ENCODE peak calls at places on chromosomes 2 and 18, in five cellular contexts. L is body of pancreas, A is ovary, D is right atrium auricular region, Z is ascending aorta. Y is an unnamed sample.

GRCh38 chr2:18243831-18244230 is 316.6 kb downstream of the RDH14 start:
- DNase-seq in D (no peak), L (no peak), A (no peak), Z (no peak), Y (no peak)

GRCh38 chr2:226124548-226125011 is 675.0 kb downstream of the IRS1 start:
- DNase-seq in Z (no peak), D (no peak), A (no peak), L (no peak), Y (no peak)

GRCh38 chr18:46916551-46917107 is 678 bp downstream of the PIAS2 start:
- DNase-seq in Z (no peak), L (peak), A (no peak), D (no peak), Y (no peak)

GRCh38 chr18:32769242-32770180 is 3.3 kb downstream of the KLHL14 start:
- DNase-seq in Z (no peak), D (no peak), L (no peak), A (no peak), Y (peak)

GRCh38 chr2:127649684-127650040 is 3.7 kb downstream of the GPR17 start:
- DNase-seq in A (peak), Z (no peak), D (peak), L (peak), Y (peak)

GRCh38 chr18:79664525-79665125 is 15.0 kb upstream of the CTDP1 start:
- DNase-seq in D (no peak), L (no peak), A (no peak), Z (no peak), Y (no peak)

GRCh38 chr2:190979906-190980629 is 33.9 kb downstream of the STAT1 start:
- DNase-seq in A (peak), Z (no peak), D (peak), L (peak), Y (no peak)

GRCh38 chr2:67631474-67631873 is 234.3 kb downstream of the ETAA1 start:
- DNase-seq in A (no peak), L (no peak), Z (no peak), D (no peak), Y (no peak)

GRCh38 chr18:69874058-69874457 is 73.6 kb downstream of the CD226 start:
- DNase-seq in A (no peak), L (no peak), Z (no peak), D (no peak), Y (no peak)

GRCh38 chr2:227939271-227940027 is 68.0 kb downstream of the DAW1 start:
- DNase-seq in Z (no peak), A (no peak), L (peak), D (no peak), Y (peak)

GRCh38 chr2:979286-979928 is 28.8 kb downstream of the SNTG2 start:
- DNase-seq in A (no peak), Z (no peak), D (no peak), L (no peak), Y (no peak)

GRCh38 chr18:68233043-68233442 is 481.9 kb downstream of the TMX3 start:
- DNase-seq in Z (no peak), A (no peak), D (no peak), L (no peak), Y (peak)

GRCh38 chr2:10169581-10169980 is 47.0 kb downstream of the RRM2 start:
- DNase-seq in L (no peak), D (no peak), A (no peak), Z (no peak), Y (no peak)

GRCh38 chr2:204715332-204715731 is 170.1 kb downstream of the PARD3B start:
- DNase-seq in D (no peak), A (no peak), L (no peak), Z (no peak), Y (no peak)

GRCh38 chr2:111667542-111668273 is 216.3 kb downstream of the ANAPC1 start:
- DNase-seq in L (peak), Z (no peak), D (peak), A (no peak), Y (no peak)

GRCh38 chr2:33458248-33458819 is 18.1 kb upstream of the RASGRP3 start:
- DNase-seq in D (no peak), Z (no peak), L (no peak), A (no peak), Y (no peak)
- H3K4me3 ChIP-seq in D (peak), Z (no peak), L (no peak), A (no peak), Y (no peak)

GRCh38 chr2:178418426-178418825 is 32.5 kb downstream of the PRKRA start:
- DNase-seq in L (no peak), A (no peak), Z (no peak), D (no peak), Y (no peak)

GRCh38 chr2:178420463-178420990 is 30.4 kb downstream of the PRKRA start:
- DNase-seq in Z (no peak), A (no peak), L (no peak), D (no peak), Y (no peak)

GRCh38 chr2:178417916-178418315 is 33.1 kb downstream of the PRKRA start:
- DNase-seq in L (no peak), Z (no peak), D (no peak), A (no peak), Y (no peak)

GRCh38 chr2:178422097-178422496 is 28.9 kb downstream of the PRKRA start:
- DNase-seq in D (no peak), Z (no peak), L (no peak), A (no peak), Y (no peak)

DNA sequence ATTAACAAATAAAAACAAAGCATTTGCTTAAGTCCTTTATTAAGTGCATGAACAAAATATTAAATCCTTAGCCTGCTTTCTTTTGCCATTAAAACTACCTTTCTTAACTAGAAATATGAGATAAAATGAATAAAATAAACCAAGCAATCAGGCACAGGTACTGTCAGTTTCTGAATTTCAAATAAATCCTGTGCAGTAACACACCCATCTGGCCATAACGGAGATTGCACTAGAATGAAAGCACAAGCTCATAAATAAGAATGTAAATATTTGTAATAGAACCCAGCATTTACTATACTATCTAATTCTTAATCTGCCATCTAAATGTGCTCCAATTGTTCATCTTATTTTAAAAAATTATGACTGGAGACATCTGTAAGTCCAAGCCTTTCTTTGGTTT is 31.9 kb downstream of the PRKRA start:
- DNase-seq in A (no peak), Z (no peak), D (no peak), L (no peak), Y (no peak)
- TF ChIP-seq CTCF in A (no peak), Z (no peak), D (peak), L (no peak), Y (peak)

DNA sequence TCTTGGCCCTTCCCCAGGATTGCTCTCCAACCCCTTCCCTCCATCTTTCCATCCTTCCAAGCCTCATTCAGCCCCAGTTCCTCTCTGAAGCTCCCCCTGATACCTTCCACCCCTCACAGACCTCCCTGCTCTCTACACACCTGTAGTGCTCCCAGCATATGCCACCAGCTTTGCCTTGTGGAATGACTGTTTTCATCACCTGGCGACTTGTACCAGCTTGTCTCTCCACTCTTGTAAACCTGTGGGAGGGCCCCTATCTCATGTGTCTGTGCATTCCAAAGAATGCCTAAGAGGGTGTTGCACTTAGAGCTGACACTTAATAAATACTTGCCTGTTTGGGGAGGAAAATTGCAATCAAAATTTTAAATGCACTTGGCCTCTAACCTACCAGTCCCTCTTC is 198.7 kb downstream of the BCL11A start:
- DNase-seq in Z (no peak), A (no peak), D (no peak), L (no peak), Y (no peak)
- H3K4me3 ChIP-seq in Z (no peak), A (no peak), D (no peak), L (no peak), Y (no peak)

DNA sequence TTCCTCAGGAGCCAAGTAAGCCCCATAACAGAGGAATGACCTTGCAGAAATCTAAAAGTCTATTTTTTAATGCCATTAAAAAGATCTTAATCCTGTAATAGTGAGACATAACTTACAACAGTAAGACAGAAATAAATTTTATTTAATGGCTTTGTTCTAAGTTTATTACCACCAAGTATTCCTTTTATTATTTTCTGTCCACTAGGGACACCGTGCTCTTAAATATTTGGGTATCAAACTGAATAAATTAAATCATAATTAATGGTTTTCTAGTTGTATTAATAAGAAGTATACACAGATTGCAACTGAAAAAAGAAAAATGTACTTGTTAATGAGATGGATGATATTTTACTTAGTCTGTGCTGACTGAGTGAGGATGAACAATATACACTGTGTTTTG is 3.1 kb upstream of the B4GALT6 start:
- DNase-seq in D (no peak), Z (no peak), L (no peak), A (no peak), Y (no peak)
- TF ChIP-seq CTCF in D (no peak), Z (no peak), L (no peak), A (no peak), Y (no peak)

GRCh38 chr2:38959464-38959863 is 69.8 kb downstream of the ARHGEF33 start:
- DNase-seq in Z (no peak), L (no peak), D (no peak), A (peak), Y (no peak)
- H3K4me3 ChIP-seq in Z (peak), L (no peak), D (peak), A (peak), Y (no peak)

GRCh38 chr18:54946149-54946581 is 13.1 kb downstream of the CCDC68 start:
- DNase-seq in D (peak), L (peak), A (no peak), Z (no peak), Y (no peak)

GRCh38 chr18:54949588-54949987 is 9.7 kb downstream of the CCDC68 start:
- DNase-seq in A (no peak), D (no peak), Z (no peak), L (no peak), Y (no peak)

GRCh38 chr18:54948350-54948837 is 10.9 kb downstream of the CCDC68 start:
- DNase-seq in L (no peak), Z (no peak), D (no peak), A (no peak), Y (no peak)

GRCh38 chr18:54947115-54947514 is 12.1 kb downstream of the CCDC68 start:
- DNase-seq in D (no peak), A (peak), Z (no peak), L (no peak), Y (no peak)

DNA sequence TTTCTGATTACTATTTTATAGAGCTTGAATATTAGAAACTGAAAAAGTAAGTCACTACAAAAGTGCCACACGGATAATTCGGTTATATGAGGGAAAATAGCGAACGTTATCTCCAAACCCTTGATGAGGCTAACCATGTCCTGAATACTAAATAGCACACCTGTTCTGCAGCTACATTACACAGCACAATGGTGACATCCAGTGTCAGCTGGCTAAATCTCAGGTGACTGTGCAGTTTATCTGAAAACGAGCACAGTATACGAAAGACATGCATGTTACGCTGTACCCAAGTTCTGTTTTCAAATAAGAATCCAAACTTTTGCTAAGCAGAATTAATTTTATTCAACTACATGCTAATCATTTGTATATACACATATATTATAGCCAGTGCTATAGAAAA is 9.0 kb downstream of the CCDC68 start:
- DNase-seq in Z (no peak), A (no peak), L (peak), D (no peak), Y (no peak)
- TF ChIP-seq CTCF in Z (no peak), A (no peak), L (peak), D (no peak), Y (peak)

GRCh38 chr2:179248024-179248348 is 16.6 kb downstream of the SESTD1 start:
- DNase-seq in D (no peak), Z (no peak), A (no peak), L (no peak), Y (no peak)
- H3K4me3 ChIP-seq in D (no peak), Z (no peak), A (no peak), L (no peak), Y (no peak)